ENCODE peak calls at places on chromosome 16, in eight cellular contexts. O is A549, D is ovary, A is transverse colon, Y is K562, U is stomach, Z is sigmoid colon, W is suprapubic skin. H is an unnamed sample.

GRCh38 chr16:61323456-61323855 is 712.8 kb downstream of the CDH8 start:
- DNase-seq in O (no peak), D (no peak), A (no peak), Y (no peak), U (no peak), Z (no peak), W (no peak), H (no peak)

GRCh38 chr16:47983999-47984580 is 171.7 kb downstream of the ABCC12 start:
- DNase-seq in O (no peak), D (no peak), A (no peak), Y (no peak), U (no peak), Z (no peak), W (no peak), H (no peak)

GRCh38 chr16:75789237-75789636 is 62.9 kb upstream of the CPHXL start:
- DNase-seq in O (peak; percentile 47), D (no peak), A (no peak), Y (peak; percentile 61), U (no peak), Z (no peak), W (no peak), H (no peak)

GRCh38 chr16:84631153-84631466 is 13.2 kb upstream of the COTL1 start:
- DNase-seq in O (no peak), D (no peak), A (no peak), Y (no peak), U (no peak), Z (no peak), W (no peak), H (no peak)

GRCh38 chr16:19655242-19655777 is 62.7 kb downstream of the KNOP1 start:
- DNase-seq in O (no peak), D (no peak), A (no peak), Y (no peak), U (no peak), Z (no peak), W (no peak), H (no peak)

GRCh38 chr16:88380619-88381018 is 2.1 kb upstream of the ZNF469 start:
- DNase-seq in O (no peak), D (no peak), A (no peak), Y (no peak), U (no peak), Z (peak; percentile 14), W (no peak), H (no peak)

GRCh38 chr16:52964290-52964689 is 88.4 kb downstream of the CHD9NB start:
- DNase-seq in O (no peak), D (no peak), A (no peak), Y (no peak), U (no peak), Z (no peak), W (no peak), H (no peak)

GRCh38 chr16:1363501-1364041 is 11.8 kb downstream of the GNPTG start:
- DNase-seq in O (peak; percentile 67), D (no peak), A (peak; percentile 65), Y (peak; percentile 78), U (peak; percentile 77), Z (no peak), W (no peak), H (peak; percentile 67)

GRCh38 chr16:23640669-23640958 is 496 bp downstream of the PALB2 start:
- DNase-seq in O (no peak), D (no peak), A (no peak), Y (peak; percentile 41), U (no peak), Z (no peak), W (no peak), H (no peak)

GRCh38 chr16:58306327-58306726 is 11.5 kb upstream of the PRSS54 start:
- DNase-seq in O (peak; percentile 44), D (no peak), A (peak; percentile 60), Y (peak; percentile 69), U (peak; percentile 56), Z (no peak), W (no peak), H (no peak)

GRCh38 chr16:70476272-70477020 is 22.1 kb downstream of the FCSK start:
- DNase-seq in O (no peak), D (no peak), A (no peak), Y (no peak), U (peak; percentile 31), Z (no peak), W (no peak), H (no peak)

GRCh38 chr16:57609541-57610401 is 18.7 kb upstream of the ADGRG1 start:
- DNase-seq in O (no peak), D (no peak), A (peak; percentile 56), Y (no peak), U (peak; percentile 79), Z (peak; percentile 42), W (peak; percentile 60), H (no peak)

GRCh38 chr16:19008770-19009169 is 25.0 kb downstream of the TMC7 start:
- DNase-seq in O (no peak), D (no peak), A (no peak), Y (no peak), U (no peak), Z (no peak), W (no peak), H (no peak)

GRCh38 chr16:78705694-78706093 is 606.2 kb downstream of the WWOX start:
- DNase-seq in O (peak; percentile 74), D (no peak), A (no peak), Y (peak; percentile 30), U (no peak), Z (no peak), W (no peak), H (no peak)

GRCh38 chr16:85544668-85545067 is 68.5 kb upstream of the GSE1 start:
- DNase-seq in O (no peak), D (no peak), A (no peak), Y (no peak), U (no peak), Z (no peak), W (no peak), H (no peak)

GRCh38 chr16:10906914-10907756 is 30.1 kb downstream of the CIITA start:
- DNase-seq in O (no peak), D (no peak), A (no peak), Y (no peak), U (no peak), Z (no peak), W (no peak), H (peak; percentile 84)

GRCh38 chr16:10907757-10908045 is 30.7 kb downstream of the CIITA start:
- DNase-seq in O (no peak), D (no peak), A (no peak), Y (no peak), U (no peak), Z (no peak), W (no peak), H (no peak)

GRCh38 chr16:10911267-10911666 is 31.0 kb downstream of the DEXI start:
- DNase-seq in O (no peak), D (no peak), A (no peak), Y (no peak), U (no peak), Z (no peak), W (no peak), H (no peak)

GRCh38 chr16:10902999-10903398 is 26.0 kb downstream of the CIITA start:
- DNase-seq in O (no peak), D (no peak), A (no peak), Y (no peak), U (no peak), Z (no peak), W (no peak), H (no peak)

DNA sequence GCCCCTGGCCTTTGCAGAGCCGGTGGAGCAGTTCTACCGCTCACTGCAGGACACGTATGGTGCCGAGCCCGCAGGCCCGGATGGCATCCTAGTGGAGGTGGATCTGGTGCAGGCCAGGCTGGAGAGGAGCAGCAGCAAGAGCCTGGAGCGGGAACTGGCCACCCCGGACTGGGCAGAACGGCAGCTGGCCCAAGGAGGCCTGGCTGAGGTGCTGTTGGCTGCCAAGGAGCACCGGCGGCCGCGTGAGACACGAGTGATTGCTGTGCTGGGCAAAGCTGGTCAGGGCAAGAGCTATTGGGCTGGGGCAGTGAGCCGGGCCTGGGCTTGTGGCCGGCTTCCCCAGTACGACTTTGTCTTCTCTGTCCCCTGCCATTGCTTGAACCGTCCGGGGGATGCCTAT is 29.5 kb downstream of the CIITA start:
- DNase-seq in O (no peak), D (no peak), A (no peak), Y (no peak), U (no peak), Z (no peak), W (no peak), H (no peak)
- TF ChIP-seq POLR2A in O (no peak), D (no peak), A (no peak), Y (no peak), U (no peak), Z (no peak), W (no peak), H (no peak)

DNA sequence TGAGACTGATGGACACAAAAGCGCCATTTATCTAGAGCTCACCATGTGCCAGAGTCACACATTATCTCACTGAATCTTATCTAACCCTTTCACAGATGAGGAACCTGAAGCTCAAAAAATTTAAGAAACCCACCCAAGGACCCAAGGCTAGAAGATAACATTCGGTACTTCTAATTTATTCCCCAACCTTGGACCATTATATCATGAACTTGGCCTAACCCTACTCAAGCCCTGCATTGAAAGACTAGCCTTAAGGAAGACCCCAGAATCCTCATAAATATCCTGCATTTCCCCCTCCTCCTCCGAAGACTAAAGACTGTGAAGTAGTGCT is 548 bp upstream of the DYNC1LI2 start:
- DNase-seq in O (no peak), D (no peak), A (no peak), Y (no peak), U (no peak), Z (no peak), W (no peak), H (no peak)
- H3K27ac ChIP-seq in O (peak overlapping the region; percentile 92), D (peak overlapping the region; percentile 91), A (peak overlapping the region; percentile 92), Y (peak overlapping the region; percentile 94), U (peak overlapping the region; percentile 87), Z (peak overlapping the region; percentile 90), W (peak overlapping the region; percentile 96), H (peak overlapping the region; percentile 91)

DNA sequence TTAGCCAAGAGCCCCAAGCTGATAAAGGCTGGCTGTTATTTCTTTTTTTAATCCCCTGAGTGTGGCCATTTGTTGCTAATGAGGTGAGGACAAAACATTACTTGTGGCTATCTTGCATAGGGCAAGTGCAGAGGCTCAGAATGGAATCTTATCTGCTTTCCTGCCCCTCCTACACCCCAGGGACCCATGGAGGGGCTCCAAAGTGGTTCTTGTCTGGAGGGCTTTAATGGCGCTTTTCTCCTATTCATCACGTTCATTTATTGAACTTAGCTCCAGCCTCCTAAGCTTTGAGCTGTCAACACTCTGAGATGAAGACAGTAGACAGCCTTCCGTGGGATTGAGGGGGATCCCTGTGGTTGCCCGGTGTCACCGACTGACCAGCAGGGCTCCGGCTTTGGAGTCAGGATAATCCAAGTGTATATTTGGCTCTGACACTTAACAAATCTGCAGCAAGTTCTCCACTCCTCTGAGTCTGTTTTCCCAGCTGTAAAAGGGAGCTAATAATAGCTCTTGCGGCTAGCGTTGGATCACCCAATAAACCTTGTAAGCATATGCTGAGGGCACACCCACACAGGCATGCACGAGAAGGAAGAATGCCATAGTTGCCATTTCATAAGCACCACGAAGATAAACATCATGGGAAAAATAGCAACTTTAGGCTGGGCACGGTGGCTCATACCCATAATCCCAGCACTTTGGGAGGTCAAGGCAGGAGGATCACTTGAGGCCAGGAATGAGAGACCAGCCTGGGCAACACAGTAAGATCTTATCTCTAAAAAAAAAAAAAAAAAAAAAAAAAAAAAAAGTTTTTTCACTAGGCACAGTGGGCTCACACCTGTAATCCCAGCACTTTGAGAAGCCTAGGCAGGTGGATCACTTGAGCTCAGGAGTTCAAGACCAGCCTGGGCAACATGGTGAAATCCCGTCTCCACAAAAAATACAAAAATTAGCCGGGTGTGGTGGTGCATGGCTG is 44.8 kb downstream of the MYH11 start:
- DNase-seq in O (peak; percentile 69), D (no peak), A (no peak), Y (no peak), U (peak; percentile 44), Z (peak; percentile 72), W (no peak), H (peak; percentile 46)
- TF ChIP-seq EP300 in O (no peak), D (no peak), A (no peak), Y (no peak), U (no peak), Z (peak; percentile 61), W (no peak), H (no peak)

GRCh38 chr16:50594332-50595260 is 46.4 kb downstream of the NKD1 start:
- DNase-seq in O (no peak), D (no peak), A (no peak), Y (no peak), U (no peak), Z (no peak), W (no peak), H (no peak)
- TF ChIP-seq POLR2A in O (no peak), D (no peak), A (no peak), Y (no peak), U (no peak), Z (no peak), W (no peak), H (no peak)